ENCODE peak calls at places on chromosome X, in eight cellular contexts. One of them, this sample, is unnamed. For H3K4me1, the result is how much of the 10 kb centered on the place peaks cover.

GRCh38 chrX:154534526-154535322 is 11.9 kb downstream of the G6PD start:
- DNase-seq in breast epithelium: peak
- DNase-seq in adipocyte: peak
- DNase-seq in ovary: peak
- DNase-seq in fibroblast of lung: peak
- DNase-seq in thoracic aorta: no peak
- DNase-seq in Caco-2: peak
- DNase-seq in left lung: peak
- DNase-seq in this sample: peak

GRCh38 chrX:120790118-120790517 is 85.5 kb downstream of the CT47B1 start:
- DNase-seq in breast epithelium: no peak
- DNase-seq in adipocyte: peak
- DNase-seq in ovary: peak
- DNase-seq in fibroblast of lung: peak
- DNase-seq in thoracic aorta: no peak
- DNase-seq in Caco-2: peak
- DNase-seq in left lung: no peak
- DNase-seq in this sample: peak

GRCh38 chrX:68711845-68712244 is 64.4 kb downstream of the STARD8 start:
- DNase-seq in breast epithelium: no peak
- DNase-seq in adipocyte: no peak
- DNase-seq in ovary: no peak
- DNase-seq in fibroblast of lung: no peak
- DNase-seq in thoracic aorta: no peak
- DNase-seq in Caco-2: no peak
- DNase-seq in left lung: no peak
- DNase-seq in this sample: no peak

GRCh38 chrX:37993857-37994619 is 12.3 kb upstream of the SYTL5 start:
- DNase-seq in breast epithelium: no peak
- DNase-seq in adipocyte: no peak
- DNase-seq in ovary: no peak
- DNase-seq in fibroblast of lung: no peak
- DNase-seq in thoracic aorta: no peak
- DNase-seq in Caco-2: no peak
- DNase-seq in left lung: no peak
- DNase-seq in this sample: peak

GRCh38 chrX:11672213-11672612 is 6.5 kb upstream of the ARHGAP6 start:
- DNase-seq in breast epithelium: no peak
- DNase-seq in adipocyte: no peak
- DNase-seq in ovary: no peak
- DNase-seq in fibroblast of lung: no peak
- DNase-seq in thoracic aorta: no peak
- DNase-seq in Caco-2: no peak
- DNase-seq in left lung: no peak
- DNase-seq in this sample: no peak

GRCh38 chrX:74593593-74593992 is 20.8 kb downstream of the RLIM start:
- DNase-seq in breast epithelium: no peak
- DNase-seq in adipocyte: peak
- DNase-seq in ovary: no peak
- DNase-seq in fibroblast of lung: peak
- DNase-seq in thoracic aorta: no peak
- DNase-seq in Caco-2: no peak
- DNase-seq in left lung: no peak
- DNase-seq in this sample: no peak

GRCh38 chrX:44874481-44875184 is 1.6 kb downstream of the KDM6A start:
- DNase-seq in breast epithelium: no peak
- DNase-seq in adipocyte: peak
- DNase-seq in ovary: peak
- DNase-seq in fibroblast of lung: peak
- DNase-seq in thoracic aorta: no peak
- DNase-seq in Caco-2: peak
- DNase-seq in left lung: no peak
- DNase-seq in this sample: no peak

GRCh38 chrX:57282568-57282967 is 3.9 kb upstream of the FAAH2 start:
- DNase-seq in breast epithelium: no peak
- DNase-seq in adipocyte: no peak
- DNase-seq in ovary: no peak
- DNase-seq in fibroblast of lung: no peak
- DNase-seq in thoracic aorta: no peak
- DNase-seq in Caco-2: no peak
- DNase-seq in left lung: no peak
- DNase-seq in this sample: no peak

GRCh38 chrX:120446503-120446902 is 22.6 kb downstream of the LAMP2 start:
- DNase-seq in breast epithelium: no peak
- DNase-seq in adipocyte: peak
- DNase-seq in ovary: no peak
- DNase-seq in fibroblast of lung: peak
- DNase-seq in thoracic aorta: no peak
- DNase-seq in Caco-2: no peak
- DNase-seq in left lung: no peak
- DNase-seq in this sample: peak

GRCh38 chrX:30620125-30620524 is 33.1 kb upstream of the GK start:
- DNase-seq in breast epithelium: no peak
- DNase-seq in adipocyte: no peak
- DNase-seq in ovary: no peak
- DNase-seq in fibroblast of lung: peak
- DNase-seq in thoracic aorta: no peak
- DNase-seq in Caco-2: no peak
- DNase-seq in left lung: no peak
- DNase-seq in this sample: no peak

GRCh38 chrX:113274801-113275200 is 434.2 kb upstream of the AMOT start:
- DNase-seq in breast epithelium: no peak
- DNase-seq in adipocyte: no peak
- DNase-seq in ovary: no peak
- DNase-seq in fibroblast of lung: no peak
- DNase-seq in thoracic aorta: no peak
- DNase-seq in Caco-2: no peak
- DNase-seq in left lung: no peak
- DNase-seq in this sample: no peak

GRCh38 chrX:49228185-49228584 is 5.0 kb downstream of the CACNA1F start:
- DNase-seq in breast epithelium: no peak
- DNase-seq in adipocyte: no peak
- DNase-seq in ovary: no peak
- DNase-seq in fibroblast of lung: no peak
- DNase-seq in thoracic aorta: no peak
- DNase-seq in Caco-2: no peak
- DNase-seq in left lung: no peak
- DNase-seq in this sample: no peak

GRCh38 chrX:88397551-88397950 is 349.5 kb upstream of the CPXCR1 start:
- DNase-seq in breast epithelium: no peak
- DNase-seq in adipocyte: no peak
- DNase-seq in ovary: no peak
- DNase-seq in fibroblast of lung: no peak
- DNase-seq in thoracic aorta: no peak
- DNase-seq in Caco-2: no peak
- DNase-seq in left lung: no peak
- DNase-seq in this sample: no peak
- H3K4me1 ChIP-seq in breast epithelium: under half
- H3K4me1 ChIP-seq in adipocyte: under half
- H3K4me1 ChIP-seq in ovary: under half
- H3K4me1 ChIP-seq in fibroblast of lung: under half
- H3K4me1 ChIP-seq in thoracic aorta: under half
- H3K4me1 ChIP-seq in Caco-2: under half
- H3K4me1 ChIP-seq in left lung: under half
- H3K4me1 ChIP-seq in this sample: under half

GRCh38 chrX:1658083-1658463 is 43.2 kb downstream of the ASMT start:
- DNase-seq in breast epithelium: no peak
- DNase-seq in adipocyte: no peak
- DNase-seq in ovary: no peak
- DNase-seq in fibroblast of lung: no peak
- DNase-seq in thoracic aorta: no peak
- DNase-seq in Caco-2: no peak
- DNase-seq in left lung: no peak
- DNase-seq in this sample: no peak

GRCh38 chrX:1657367-1658082 is 42.7 kb downstream of the ASMT start:
- DNase-seq in breast epithelium: no peak
- DNase-seq in adipocyte: peak
- DNase-seq in ovary: no peak
- DNase-seq in fibroblast of lung: no peak
- DNase-seq in thoracic aorta: no peak
- DNase-seq in Caco-2: no peak
- DNase-seq in left lung: no peak
- DNase-seq in this sample: no peak

GRCh38 chrX:1661048-1661921 is 46.4 kb downstream of the ASMT start:
- DNase-seq in breast epithelium: no peak
- DNase-seq in adipocyte: no peak
- DNase-seq in ovary: no peak
- DNase-seq in fibroblast of lung: no peak
- DNase-seq in thoracic aorta: no peak
- DNase-seq in Caco-2: no peak
- DNase-seq in left lung: peak
- DNase-seq in this sample: peak

GRCh38 chrX:1661922-1662221 is 47.0 kb downstream of the ASMT start:
- DNase-seq in breast epithelium: no peak
- DNase-seq in adipocyte: no peak
- DNase-seq in ovary: no peak
- DNase-seq in fibroblast of lung: no peak
- DNase-seq in thoracic aorta: no peak
- DNase-seq in Caco-2: no peak
- DNase-seq in left lung: no peak
- DNase-seq in this sample: no peak

DNA sequence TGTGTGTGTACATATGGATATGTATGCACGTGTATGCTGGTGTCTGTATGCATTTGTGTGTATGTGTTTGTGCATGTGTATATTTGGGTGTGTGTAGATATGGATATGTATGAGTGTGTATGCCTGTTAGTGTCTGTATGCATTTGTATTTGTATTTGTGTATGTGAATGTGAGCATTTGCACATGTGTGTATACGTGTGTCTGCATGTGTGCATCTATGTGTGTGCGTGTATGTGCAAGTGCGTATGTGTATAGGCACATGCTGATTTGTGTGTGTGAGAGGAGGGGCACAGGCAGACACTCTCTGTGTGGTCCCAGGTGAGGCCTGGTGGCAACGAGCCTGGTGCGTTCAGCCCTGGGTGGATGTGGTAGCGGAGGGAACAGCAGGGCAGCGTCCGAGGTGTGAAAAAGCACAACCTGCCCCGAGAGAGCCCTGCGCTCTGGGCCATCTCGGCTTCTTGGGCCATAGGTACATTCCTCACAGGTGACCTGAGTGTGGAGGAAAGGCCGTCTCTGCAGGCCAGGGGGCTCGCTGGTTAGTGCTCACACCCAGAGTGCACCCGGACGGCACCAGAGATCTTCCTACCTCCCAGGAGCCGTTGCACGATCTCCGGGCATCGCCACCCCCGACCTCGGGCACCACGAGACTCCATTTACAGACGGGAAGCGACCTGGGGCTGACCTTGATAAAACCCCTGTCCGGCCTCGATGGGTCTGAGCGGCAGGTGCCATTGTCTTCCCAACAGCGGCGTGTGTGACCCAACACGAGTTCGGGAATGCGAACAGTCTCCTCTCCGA is 45.0 kb downstream of the ASMT start:
- DNase-seq in breast epithelium: no peak
- DNase-seq in adipocyte: no peak
- DNase-seq in ovary: no peak
- DNase-seq in fibroblast of lung: no peak
- DNase-seq in thoracic aorta: no peak
- DNase-seq in Caco-2: no peak
- DNase-seq in left lung: no peak
- DNase-seq in this sample: no peak
- H3K4me3 ChIP-seq in breast epithelium: no peak
- H3K4me3 ChIP-seq in adipocyte: no peak
- H3K4me3 ChIP-seq in ovary: no peak
- H3K4me3 ChIP-seq in fibroblast of lung: no peak
- H3K4me3 ChIP-seq in thoracic aorta: no peak
- H3K4me3 ChIP-seq in Caco-2: no peak
- H3K4me3 ChIP-seq in left lung: no peak
- H3K4me3 ChIP-seq in this sample: no peak

DNA sequence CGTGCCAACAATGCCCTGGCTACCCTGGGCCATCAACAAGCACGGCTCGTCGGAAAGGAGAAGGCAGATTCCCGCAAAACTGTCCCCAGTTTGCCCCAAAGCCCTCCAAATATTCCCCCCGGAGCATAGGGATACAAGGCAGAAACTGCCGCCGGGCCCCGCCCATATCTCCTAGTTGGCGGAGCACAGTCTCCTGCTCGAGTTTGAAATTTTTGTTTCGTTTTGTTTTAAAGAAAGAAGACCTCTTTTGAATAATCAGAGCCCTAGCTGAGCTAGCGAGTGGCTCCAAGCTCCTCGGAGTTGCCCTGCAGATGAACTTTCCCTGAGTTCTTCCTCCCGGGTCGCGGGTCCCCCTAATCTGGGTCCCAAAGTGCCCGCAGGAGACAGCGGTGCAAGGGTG is 138.1 kb upstream of the ZIC3 start:
- DNase-seq in breast epithelium: no peak
- DNase-seq in adipocyte: peak
- DNase-seq in ovary: no peak
- DNase-seq in fibroblast of lung: peak
- DNase-seq in thoracic aorta: no peak
- DNase-seq in Caco-2: no peak
- DNase-seq in left lung: no peak
- DNase-seq in this sample: no peak
- H3K4me1 ChIP-seq in breast epithelium: under half
- H3K4me1 ChIP-seq in adipocyte: under half
- H3K4me1 ChIP-seq in ovary: under half
- H3K4me1 ChIP-seq in fibroblast of lung: under half
- H3K4me1 ChIP-seq in thoracic aorta: under half
- H3K4me1 ChIP-seq in Caco-2: under half
- H3K4me1 ChIP-seq in left lung: under half
- H3K4me1 ChIP-seq in this sample: under half

DNA sequence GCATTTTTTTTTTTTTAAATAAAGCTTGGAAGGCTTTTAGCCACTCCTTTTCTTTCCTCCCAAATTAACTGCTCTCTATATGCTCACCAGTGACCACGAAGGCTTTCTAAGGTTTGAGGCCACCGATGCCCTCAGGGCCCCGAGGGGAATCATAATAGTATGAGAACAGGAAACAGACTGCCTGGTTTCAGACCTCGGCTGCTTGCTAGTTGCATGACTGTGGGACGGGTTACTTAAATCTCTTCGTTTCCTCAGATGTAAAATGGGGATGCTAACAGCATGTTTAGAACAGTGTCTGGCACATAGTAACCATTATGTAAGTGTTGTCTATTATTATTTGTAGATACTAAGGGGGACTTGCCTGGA is 3.6 kb downstream of the LINC00632 start:
- DNase-seq in breast epithelium: no peak
- DNase-seq in adipocyte: no peak
- DNase-seq in ovary: no peak
- DNase-seq in fibroblast of lung: no peak
- DNase-seq in thoracic aorta: no peak
- DNase-seq in Caco-2: no peak
- DNase-seq in left lung: no peak
- DNase-seq in this sample: no peak
- H3K4me3 ChIP-seq in breast epithelium: peak
- H3K4me3 ChIP-seq in adipocyte: peak
- H3K4me3 ChIP-seq in ovary: no peak
- H3K4me3 ChIP-seq in fibroblast of lung: no peak
- H3K4me3 ChIP-seq in thoracic aorta: peak
- H3K4me3 ChIP-seq in Caco-2: no peak
- H3K4me3 ChIP-seq in left lung: no peak
- H3K4me3 ChIP-seq in this sample: no peak

GRCh38 chrX:148958896-148959295 is 458.5 kb downstream of the AFF2 start:
- DNase-seq in breast epithelium: no peak
- DNase-seq in adipocyte: no peak
- DNase-seq in ovary: no peak
- DNase-seq in fibroblast of lung: no peak
- DNase-seq in thoracic aorta: no peak
- DNase-seq in Caco-2: no peak
- DNase-seq in left lung: no peak
- DNase-seq in this sample: no peak
- H3K4me1 ChIP-seq in breast epithelium: under half
- H3K4me1 ChIP-seq in adipocyte: under half
- H3K4me1 ChIP-seq in ovary: under half
- H3K4me1 ChIP-seq in fibroblast of lung: under half
- H3K4me1 ChIP-seq in thoracic aorta: under half
- H3K4me1 ChIP-seq in Caco-2: under half
- H3K4me1 ChIP-seq in left lung: under half
- H3K4me1 ChIP-seq in this sample: under half

This sample was measured in thyroid gland.